ENCODE peak calls at places on chromosome 16, in four cellular contexts. O, W, B and D are unnamed samples.

GRCh38 chr16:27690604-27691003 is 140.7 kb downstream of the KATNIP start:
- DNase-seq in O (no peak), W (peak), B (peak), D (no peak)

GRCh38 chr16:57483725-57484514 is 2.4 kb downstream of the DOK4 start:
- DNase-seq in O (no peak), W (peak), B (no peak), D (peak)

GRCh38 chr16:53717577-53717976 is 13.6 kb downstream of the FTO start:
- DNase-seq in O (no peak), W (no peak), B (no peak), D (no peak)

GRCh38 chr16:89053725-89054029 is 40.0 kb upstream of the ACSF3 start:
- DNase-seq in O (no peak), W (no peak), B (no peak), D (no peak)

GRCh38 chr16:4535627-4536108 is 2.9 kb downstream of the CDIP1 start:
- DNase-seq in O (no peak), W (no peak), B (no peak), D (no peak)

GRCh38 chr16:57824880-57825279 is 22.6 kb upstream of the KIFC3 start:
- DNase-seq in O (no peak), W (no peak), B (no peak), D (no peak)

GRCh38 chr16:1048442-1049112 is 24.0 kb upstream of the SSTR5 start:
- DNase-seq in O (peak), W (peak), B (peak), D (peak)

GRCh38 chr16:27740496-27741201 is 190.7 kb downstream of the KATNIP start:
- DNase-seq in O (no peak), W (no peak), B (no peak), D (no peak)

GRCh38 chr16:426906-427249 is 1.4 kb downstream of the RAB11FIP3 start:
- DNase-seq in O (peak), W (no peak), B (no peak), D (no peak)